ENCODE peak calls at places on chromosomes 2 and 18, in ten cellular contexts. D is H1; C is NCI-H1417; Z is uterus; U is H54; J is B cell; N is stromal cell of bone marrow; R is stimulated activated CD4-positive, alpha-beta T cell treated with anti-CD3 and anti-CD28 coated beads, Interleukin-12 subunit alpha, Interleukin-12 subunit beta, amount 100 ng/mL, for 24 hours; F is progenitor cell of endocrine pancreas; Y is DMS 273 treated with DMSO at 0.1 percent for 48 hours. Q is an unnamed sample.

GRCh38 chr2:111054791-111055627 is 65.7 kb upstream of the BCL2L11 start:
- DNase-seq in Y (no peak), U (no peak), C (no peak), D (peak), F (no peak), Z (no peak), R (no peak), N (no peak), J (peak), Q (no peak)

GRCh38 chr18:50880108-50880465 is 1.2 kb downstream of the ME2 start:
- DNase-seq in U (no peak), F (no peak), Y (no peak), C (no peak), Z (no peak), R (no peak), J (no peak), D (no peak), N (no peak), Q (no peak)

GRCh38 chr2:96264086-96264485 is 1.7 kb downstream of the TMEM127 start:
- DNase-seq in D (no peak), C (no peak), R (no peak), U (no peak), Z (no peak), Y (no peak), J (no peak), N (no peak), F (no peak), Q (no peak)

GRCh38 chr2:16002144-16002543 is 61.8 kb downstream of the MYCN start:
- DNase-seq in U (no peak), J (no peak), Z (no peak), R (no peak), D (no peak), Y (no peak), C (no peak), F (no peak), N (no peak), Q (no peak)

GRCh38 chr2:138827426-138828054 is 47.4 kb upstream of the NXPH2 start:
- DNase-seq in J (peak), C (peak), D (no peak), R (no peak), U (no peak), N (peak), Z (no peak), F (no peak), Y (peak), Q (peak)

GRCh38 chr2:227450921-227451654 is 20.9 kb upstream of the AGFG1 start:
- DNase-seq in J (no peak), R (no peak), Y (no peak), F (no peak), U (no peak), Z (no peak), D (no peak), C (no peak), N (no peak), Q (no peak)

GRCh38 chr2:12493031-12493513 is 223.7 kb upstream of the TRIB2 start:
- DNase-seq in F (no peak), D (no peak), U (peak), Z (peak), Y (no peak), R (peak), J (no peak), C (no peak), N (no peak), Q (no peak)

GRCh38 chr18:24397131-24397693 is 412 bp downstream of the OSBPL1A start:
- DNase-seq in U (peak), Y (peak), Z (peak), F (no peak), D (no peak), C (peak), R (no peak), J (no peak), N (peak), Q (peak)

GRCh38 chr18:26546170-26546874 is 2.0 kb downstream of the KCTD1 start:
- DNase-seq in D (no peak), U (no peak), F (no peak), R (no peak), Z (no peak), Y (no peak), J (no peak), C (no peak), N (no peak), Q (no peak)

GRCh38 chr18:34322365-34323289 is 97.9 kb upstream of the NOL4 start:
- DNase-seq in F (peak), N (peak), Z (no peak), J (no peak), D (peak), Y (no peak), C (peak), R (no peak), U (no peak), Q (peak)

GRCh38 chr2:73386342-73386868 is 769 bp downstream of the ALMS1 start:
- DNase-seq in R (no peak), D (no peak), J (no peak), Y (no peak), F (no peak), N (no peak), U (no peak), C (no peak), Z (no peak), Q (no peak)

GRCh38 chr2:168583710-168584521 is 127.8 kb downstream of the CERS6 start:
- DNase-seq in D (no peak), U (peak), J (no peak), N (peak), R (no peak), C (no peak), Y (peak), F (no peak), Z (peak), Q (no peak)

GRCh38 chr18:13813271-13813849 is 10.6 kb upstream of the MC5R start:
- DNase-seq in R (no peak), Z (peak), D (peak), C (peak), J (peak), U (peak), N (peak), F (peak), Y (peak), Q (peak)

GRCh38 chr18:26386002-26386401 is 159.8 kb downstream of the TAF4B start:
- DNase-seq in U (no peak), R (no peak), Z (no peak), J (no peak), C (no peak), D (no peak), N (peak), Y (no peak), F (no peak), Q (peak)

GRCh38 chr2:8312861-8313768 is 368.7 kb upstream of the ID2 start:
- DNase-seq in U (no peak), C (no peak), F (no peak), D (peak), J (no peak), Y (no peak), N (no peak), Z (no peak), R (no peak), Q (no peak)

GRCh38 chr2:223062304-223062845 is 10.4 kb downstream of the KCNE4 start:
- DNase-seq in F (no peak), Y (no peak), J (no peak), U (no peak), R (no peak), N (no peak), C (no peak), D (no peak), Z (no peak), Q (no peak)

GRCh38 chr2:94776036-94776435 is 95.2 kb upstream of the TEKT4 start:
- DNase-seq in Y (no peak), D (no peak), C (no peak), U (no peak), J (no peak), Z (no peak), R (no peak), N (no peak), F (no peak), Q (no peak)

GRCh38 chr2:76808776-76809175 is 713.4 kb downstream of the LRRTM4 start:
- DNase-seq in Y (no peak), C (no peak), Z (no peak), U (no peak), R (no peak), F (no peak), D (no peak), J (no peak), N (no peak), Q (no peak)

GRCh38 chr18:24126155-24126947 is 12.5 kb upstream of the CABYR start:
- DNase-seq in D (no peak), Z (no peak), J (no peak), R (no peak), N (no peak), C (no peak), U (no peak), Y (no peak), F (no peak), Q (no peak)

GRCh38 chr2:69652206-69652605 is 8.7 kb upstream of the AAK1 start:
- DNase-seq in Y (no peak), C (no peak), U (peak), D (no peak), J (no peak), F (no peak), N (peak), R (no peak), Z (no peak), Q (no peak)

Q was measured in hippocampal formation.